ENCODE peak calls at places on chromosomes 11 and 22, in eight cellular contexts. M is activated CD4-positive, alpha-beta T cell treated with anti-CD3 and anti-CD28 coated beads for 24 hours; I is ELF-1; R is HCEC 1CT; G is NCI-H2081; X is T-cell; F is endothelial cell; C is AG10803. K is an unnamed sample.

GRCh38 chr11:57427692-57428082 is 766 bp upstream of the SLC43A3 start:
- DNase-seq in M (no peak), I (no peak), R (peak), G (no peak), X (no peak), F (no peak), C (peak), K (no peak)

GRCh38 chr11:795638-796564 is 2.2 kb downstream of the SLC25A22 start:
- DNase-seq in M (peak), I (no peak), R (peak), G (no peak), X (peak), F (no peak), C (peak), K (no peak)

GRCh38 chr11:2210366-2211112 is 38.9 kb upstream of the TH start:
- DNase-seq in M (no peak), I (no peak), R (no peak), G (no peak), X (no peak), F (no peak), C (no peak), K (no peak)

GRCh38 chr22:50134481-50134880 is 36.0 kb upstream of the PANX2 start:
- DNase-seq in M (no peak), I (no peak), R (no peak), G (no peak), X (no peak), F (no peak), C (no peak), K (no peak)

GRCh38 chr11:65559951-65560537 is 1.9 kb upstream of the LTBP3 start:
- DNase-seq in M (no peak), I (no peak), R (peak), G (peak), X (no peak), F (no peak), C (peak), K (no peak)

GRCh38 chr22:40855960-40856512 is 403 bp downstream of the ST13 start:
- DNase-seq in M (no peak), I (no peak), R (peak), G (peak), X (no peak), F (peak), C (peak), K (no peak)

GRCh38 chr11:97259884-97260283 is 870.1 kb downstream of the JRKL start:
- DNase-seq in M (no peak), I (no peak), R (no peak), G (no peak), X (no peak), F (no peak), C (no peak), K (no peak)

GRCh38 chr22:45630436-45630835 is 41.2 kb upstream of the ATXN10 start:
- DNase-seq in M (no peak), I (no peak), R (no peak), G (no peak), X (no peak), F (no peak), C (no peak), K (no peak)

GRCh38 chr22:48600171-48600570 is 1227.5 kb downstream of the BRD1 start:
- DNase-seq in M (no peak), I (no peak), R (no peak), G (no peak), X (no peak), F (no peak), C (no peak), K (no peak)

GRCh38 chr11:69296890-69297224 is 2.9 kb downstream of the MYEOV start:
- DNase-seq in M (no peak), I (no peak), R (no peak), G (no peak), X (no peak), F (no peak), C (no peak), K (no peak)

GRCh38 chr11:67026941-67027340 is 4.0 kb downstream of the SYT12 start:
- DNase-seq in M (no peak), I (no peak), R (no peak), G (no peak), X (no peak), F (no peak), C (no peak), K (no peak)

GRCh38 chr22:37254867-37255233 is 10.8 kb upstream of the RAC2 start:
- DNase-seq in M (no peak), I (no peak), R (no peak), G (no peak), X (no peak), F (no peak), C (no peak), K (no peak)

K was measured in cortex of kidney.